ENCODE peak calls at places on chromosomes 13 and 19, in four cellular contexts. Z is uterus, B is left ventricle myocardium inferior, D is PC-3. W is an unnamed sample. For H3K4me1, the result is how much of the 10 kb centered on the place peaks cover.

GRCh38 chr13:89832827-89833226 is 1514.7 kb upstream of the MIR17HG start:
- DNase-seq in Z (no peak), B (no peak), D (no peak), W (no peak)

GRCh38 chr13:102825921-102826706 is 19.7 kb upstream of the ERCC5 start:
- DNase-seq in Z (no peak), B (no peak), D (peak), W (no peak)

GRCh38 chr13:108919036-108919907 is 289.9 kb downstream of the MYO16 start:
- DNase-seq in Z (no peak), B (no peak), D (peak), W (no peak)

GRCh38 chr19:54178581-54179261 is 5.8 kb upstream of the TMC4 start:
- DNase-seq in Z (no peak), B (no peak), D (peak), W (no peak)

GRCh38 chr13:72652681-72653080 is 74.7 kb downstream of the MZT1 start:
- DNase-seq in Z (no peak), B (no peak), D (peak), W (no peak)

GRCh38 chr13:111480976-111481375 is 160.5 kb downstream of the TEX29 start:
- DNase-seq in Z (no peak), B (no peak), D (no peak), W (no peak)

GRCh38 chr19:41706741-41707501 is 1.5 kb upstream of the CEACAM5 start:
- DNase-seq in Z (peak), B (peak), D (peak), W (peak)

GRCh38 chr13:42076309-42076713 is 27.9 kb downstream of the DGKH start:
- DNase-seq in Z (no peak), B (no peak), D (no peak), W (no peak)

GRCh38 chr13:97720881-97721280 is 232.6 kb upstream of the IPO5 start:
- DNase-seq in Z (no peak), B (no peak), D (no peak), W (no peak)

GRCh38 chr13:112060899-112061366 is 6.0 kb upstream of the SOX1 start:
- DNase-seq in Z (no peak), B (no peak), D (no peak), W (no peak)

GRCh38 chr19:35518313-35518712 is 4.9 kb upstream of the DMKN start:
- DNase-seq in Z (no peak), B (no peak), D (peak), W (no peak)

GRCh38 chr13:32164622-32165268 is 133.2 kb downstream of the FRY start:
- DNase-seq in Z (no peak), B (no peak), D (peak), W (no peak)

GRCh38 chr19:49781394-49781793 is 14.6 kb downstream of the AP2A1 start:
- DNase-seq in Z (no peak), B (no peak), D (no peak), W (no peak)

GRCh38 chr19:14544977-14545715 is 15.8 kb downstream of the TECR start:
- DNase-seq in Z (no peak), B (peak), D (no peak), W (no peak)

GRCh38 chr13:98657506-98658085 is 80.7 kb upstream of the STK24 start:
- DNase-seq in Z (no peak), B (no peak), D (no peak), W (no peak)

GRCh38 chr19:8702350-8702749 is 3.8 kb upstream of the ACTL9 start:
- DNase-seq in Z (no peak), B (no peak), D (no peak), W (peak)

GRCh38 chr13:112812306-112813034 is 122.6 kb downstream of the ATP11A start:
- DNase-seq in Z (peak), B (no peak), D (no peak), W (no peak)

GRCh38 chr13:51590966-51591627 is 6.8 kb downstream of the WDFY2 start:
- DNase-seq in Z (peak), B (no peak), D (peak), W (no peak)

GRCh38 chr19:34990578-34991192 is 9.4 kb upstream of the GRAMD1A start:
- DNase-seq in Z (no peak), B (no peak), D (no peak), W (no peak)

GRCh38 chr19:20925481-20925880 is 2.4 kb downstream of the ZNF85 start:
- DNase-seq in Z (no peak), B (no peak), D (no peak), W (no peak)

GRCh38 chr19:32916969-32917611 is 47.5 kb upstream of the SLC7A9 start:
- DNase-seq in Z (no peak), B (no peak), D (no peak), W (no peak)

GRCh38 chr19:30226464-30227070 is 145.6 kb upstream of the ZNF536 start:
- DNase-seq in Z (no peak), B (no peak), D (no peak), W (no peak)

GRCh38 chr19:55679343-55680257 is 4.6 kb downstream of the EPN1 start:
- DNase-seq in Z (no peak), B (no peak), D (peak), W (no peak)

GRCh38 chr19:19407640-19407933 is 2.1 kb downstream of the GATAD2A start:
- DNase-seq in Z (no peak), B (no peak), D (no peak), W (no peak)

GRCh38 chr19:18879579-18880373 is 16.2 kb downstream of the CERS1 start:
- DNase-seq in Z (no peak), B (no peak), D (peak), W (no peak)

GRCh38 chr13:110563463-110563774 is 1.9 kb upstream of the RAB20 start:
- DNase-seq in Z (no peak), B (no peak), D (no peak), W (no peak)

GRCh38 chr13:39407786-39408185 is 195.2 kb downstream of the LHFPL6 start:
- DNase-seq in Z (no peak), B (no peak), D (no peak), W (no peak)

GRCh38 chr13:70668983-70669382 is 560.7 kb upstream of the KLHL1 start:
- DNase-seq in Z (no peak), B (no peak), D (peak), W (no peak)

GRCh38 chr19:4066682-4067395 is at the start of gene ZBTB7A:
- DNase-seq in Z (peak), B (peak), D (peak), W (peak)

GRCh38 chr19:44722131-44723121 is 23.5 kb downstream of the CEACAM16 start:
- DNase-seq in Z (no peak), B (no peak), D (no peak), W (no peak)

GRCh38 chr19:44717603-44718002 is 18.7 kb downstream of the CEACAM16 start:
- DNase-seq in Z (no peak), B (no peak), D (no peak), W (no peak)

GRCh38 chr19:44719262-44719701 is 20.3 kb downstream of the CEACAM16 start:
- DNase-seq in Z (no peak), B (no peak), D (no peak), W (no peak)

GRCh38 chr19:44720945-44721344 is 22.0 kb downstream of the CEACAM16 start:
- DNase-seq in Z (no peak), B (no peak), D (no peak), W (no peak)

GRCh38 chr19:44718441-44719261 is 19.7 kb downstream of the CEACAM16 start:
- DNase-seq in Z (peak), B (peak), D (peak), W (no peak)
- H3K27ac ChIP-seq in Z (peak), B (peak), D (peak), W (no peak)

GRCh38 chr13:77028202-77028601 is 1.2 kb upstream of the FBXL3 start:
- DNase-seq in Z (peak), B (no peak), D (no peak), W (no peak)
- H3K4me3 ChIP-seq in Z (no peak), B (peak), D (peak), W (no peak)

GRCh38 chr13:106522898-106523525 is 12.4 kb downstream of the EFNB2 start:
- DNase-seq in Z (no peak), B (no peak), D (peak), W (no peak)

GRCh38 chr13:106522112-106522511 is 13.3 kb downstream of the EFNB2 start:
- DNase-seq in Z (no peak), B (no peak), D (no peak), W (no peak)

GRCh38 chr13:106525865-106526264 is 9.6 kb downstream of the EFNB2 start:
- DNase-seq in Z (no peak), B (no peak), D (no peak), W (no peak)

GRCh38 chr13:106524108-106524507 is 11.4 kb downstream of the EFNB2 start:
- DNase-seq in Z (no peak), B (no peak), D (no peak), W (no peak)

DNA sequence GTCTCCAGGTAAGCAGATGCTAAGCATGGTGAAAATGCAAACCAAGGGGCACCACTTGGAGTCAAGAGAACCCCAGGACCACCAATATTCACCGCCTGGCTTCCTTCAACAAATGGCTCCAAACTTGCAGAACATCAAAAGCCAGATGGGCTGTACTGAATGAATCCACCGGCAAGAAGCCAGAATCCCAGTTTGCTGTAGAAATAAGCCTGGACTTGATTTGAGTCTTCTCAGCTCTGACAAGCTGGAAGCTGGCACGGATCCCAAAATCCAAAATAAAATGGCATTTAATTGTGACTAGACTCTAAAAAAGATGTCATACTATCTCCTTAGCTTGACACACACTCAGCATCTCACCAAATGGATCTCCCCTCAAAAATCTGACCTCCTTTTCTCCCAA is 11.9 kb downstream of the EFNB2 start:
- DNase-seq in Z (no peak), B (no peak), D (no peak), W (no peak)
- H3K4me1 ChIP-seq in Z (under half), B (under half), D (under half), W (under half)

DNA sequence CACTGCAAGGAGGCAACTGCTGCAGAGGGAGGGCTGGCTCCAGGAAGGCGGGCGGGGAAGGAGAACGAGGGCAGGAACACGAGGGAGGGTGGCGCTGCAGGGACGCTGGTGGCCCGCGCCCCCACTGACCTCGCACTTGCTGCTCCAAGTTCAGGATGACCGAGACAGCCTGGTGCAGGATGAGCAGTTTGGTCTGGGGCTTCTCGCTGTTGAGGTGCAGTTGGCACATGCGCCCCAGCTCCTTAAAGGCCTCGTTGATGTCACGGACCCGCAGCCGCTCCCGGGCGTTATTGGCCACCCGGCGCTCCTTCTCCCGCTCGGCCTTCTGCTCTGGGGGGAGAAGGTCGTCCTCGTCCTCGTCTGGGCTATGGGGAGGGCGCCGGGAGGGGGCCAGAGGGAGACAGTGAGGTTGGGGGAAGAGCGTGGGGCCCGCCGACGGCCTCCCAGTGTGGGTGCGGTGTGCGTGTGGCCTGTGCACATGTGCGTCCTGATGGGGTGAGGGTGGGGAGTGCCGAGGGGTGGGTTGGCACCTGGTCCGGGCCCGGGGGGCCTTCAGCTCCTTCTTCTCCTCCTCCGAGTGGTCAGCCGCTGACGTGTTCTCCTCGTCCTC is 10.0 kb upstream of the UQCR11 start:
- DNase-seq in Z (no peak), B (no peak), D (no peak), W (no peak)
- H3K27ac ChIP-seq in Z (no peak), B (no peak), D (no peak), W (no peak)

DNA sequence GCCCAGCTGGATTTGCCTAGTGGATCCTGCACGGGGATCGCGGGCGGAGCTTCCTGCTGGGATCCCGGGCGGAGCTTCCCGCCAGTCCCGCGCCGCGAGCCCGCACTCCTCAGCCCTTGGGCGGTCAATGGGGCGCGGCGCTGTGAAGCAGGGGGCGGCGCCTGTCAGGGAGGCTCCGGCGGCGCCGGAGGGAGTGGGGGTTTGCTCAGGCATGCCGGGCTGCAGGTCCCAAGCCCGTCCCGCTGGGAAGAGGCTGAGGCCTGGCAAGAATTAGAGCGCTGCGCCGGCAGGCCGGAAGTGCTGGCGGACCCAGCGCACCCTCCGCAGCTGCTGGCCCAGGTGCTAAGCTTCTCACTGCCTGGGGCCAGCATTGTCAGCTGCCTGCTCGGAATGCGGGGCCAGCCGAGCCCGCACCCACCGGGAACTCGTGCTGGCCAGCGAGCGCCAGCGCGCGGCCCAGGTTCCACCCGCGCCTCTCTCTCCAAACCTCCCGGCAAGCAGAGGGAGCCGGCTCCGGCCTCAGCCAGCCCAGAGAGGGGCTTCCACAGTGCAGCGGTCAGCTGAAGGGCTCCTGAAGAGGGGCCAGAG is 119.6 kb downstream of the PRR20E start:
- DNase-seq in Z (no peak), B (no peak), D (no peak), W (no peak)
- H3K4me3 ChIP-seq in Z (no peak), B (no peak), D (no peak), W (no peak)

DNA sequence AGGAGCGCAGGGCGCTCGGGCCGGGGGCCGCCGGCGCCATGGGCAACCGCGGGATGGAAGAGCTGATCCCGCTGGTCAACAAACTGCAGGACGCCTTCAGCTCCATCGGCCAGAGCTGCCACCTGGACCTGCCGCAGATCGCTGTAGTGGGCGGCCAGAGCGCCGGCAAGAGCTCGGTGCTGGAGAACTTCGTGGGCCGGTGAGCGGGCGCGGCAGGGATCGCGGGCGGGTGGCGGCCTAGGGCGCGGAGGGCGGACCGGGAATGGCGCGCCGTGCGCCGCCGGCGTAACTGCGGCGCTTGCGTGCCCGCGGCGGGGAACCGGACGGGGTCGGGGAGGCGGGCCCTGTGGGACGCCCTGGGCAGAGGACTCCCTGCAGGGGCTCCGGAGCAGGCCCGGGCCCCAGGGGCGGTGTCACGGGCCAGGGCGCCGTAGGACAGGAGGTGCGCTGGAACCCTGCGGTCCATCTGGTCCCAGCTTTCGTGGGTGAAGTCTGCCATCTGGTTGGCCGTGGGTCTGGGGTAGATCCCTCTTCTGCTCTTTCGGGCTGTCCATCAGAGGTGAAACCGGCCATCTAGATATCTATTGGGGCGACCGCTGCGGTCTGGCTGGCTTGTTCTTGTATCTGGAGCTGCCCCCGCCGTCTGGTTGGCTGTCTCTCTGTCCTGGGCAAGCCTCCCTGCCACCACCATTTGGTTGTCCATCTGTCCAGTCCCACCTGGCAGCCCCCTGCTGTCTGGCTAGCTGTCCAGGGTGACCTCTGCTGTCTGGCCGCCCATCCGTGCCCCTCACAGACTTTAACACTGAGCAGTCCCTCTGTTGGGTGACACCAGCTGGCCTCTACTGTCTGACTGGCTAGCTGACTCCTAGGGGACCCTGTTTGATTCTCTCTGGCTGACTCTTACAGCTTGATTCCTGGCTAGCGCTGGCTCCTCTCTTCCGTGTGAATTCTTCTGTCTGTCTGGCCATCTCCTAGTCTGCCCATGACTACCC is 622 bp downstream of the DNM2 start:
- DNase-seq in Z (peak), B (peak), D (peak), W (peak)
- H3K4me1 ChIP-seq in Z (under half), B (half or more), D (under half), W (under half)

GRCh38 chr13:28984825-28985224 is 164.7 kb downstream of the MTUS2 start:
- DNase-seq in Z (no peak), B (no peak), D (no peak), W (no peak)
- H3K27ac ChIP-seq in Z (no peak), B (no peak), D (no peak), W (no peak)

W was measured in CD8-positive, alpha-beta memory T cell.